ENCODE peak calls at places on chromosomes 11 and 22, in seven cellular contexts. T is colonic mucosa, D is stomach, H is pancreas, Q is GM12864, E is kidney, K is AG09309. A is an unnamed sample.

GRCh38 chr11:75319035-75319877 is 32.2 kb downstream of the ARRB1 start:
- DNase-seq in E (peak), T (peak), D (peak), K (no peak), Q (no peak), H (peak), A (no peak)

GRCh38 chr11:131301306-131301705 is 69.1 kb upstream of the NTM start:
- DNase-seq in H (no peak), Q (no peak), T (no peak), D (no peak), E (no peak), K (no peak), A (no peak)

GRCh38 chr11:119335091-119335654 is 846 bp downstream of the RNF26 start:
- DNase-seq in E (no peak), K (no peak), T (no peak), D (no peak), Q (no peak), H (no peak), A (no peak)

GRCh38 chr22:50506611-50507420 is 686 bp downstream of the LMF2 start:
- DNase-seq in Q (no peak), H (peak), D (no peak), K (no peak), E (no peak), T (no peak), A (no peak)

GRCh38 chr11:45176996-45177395 is 30.6 kb downstream of the PRDM11 start:
- DNase-seq in K (no peak), D (peak), Q (no peak), H (no peak), T (no peak), E (no peak), A (no peak)

GRCh38 chr11:59197990-59198389 is 14.7 kb downstream of the MPEG1 start:
- DNase-seq in T (no peak), D (peak), E (peak), Q (no peak), H (peak), K (peak), A (no peak)

GRCh38 chr22:18115844-18116480 is 5.4 kb downstream of the TUBA8 start:
- DNase-seq in T (no peak), E (no peak), K (no peak), Q (no peak), D (no peak), H (no peak), A (no peak)

GRCh38 chr22:38733329-38734202 is 22.2 kb downstream of the SUN2 start:
- DNase-seq in Q (no peak), K (no peak), D (peak), E (peak), H (peak), T (peak), A (no peak)

GRCh38 chr11:122025757-122026156 is 90.3 kb downstream of the BLID start:
- DNase-seq in H (no peak), K (no peak), E (no peak), D (no peak), Q (no peak), T (no peak), A (no peak)
- H3K4me3 ChIP-seq in H (no peak), K (no peak), E (no peak), D (no peak), Q (no peak), T (no peak), A (no peak)

GRCh38 chr11:112588252-112588668 is 327.6 kb upstream of the PLET1 start:
- DNase-seq in H (peak), D (peak), Q (peak), K (peak), E (peak), T (peak), A (peak)
- TF ChIP-seq CTCF in H (peak), D (peak), Q (peak), K (peak), E (peak), T (peak), A (peak)

GRCh38 chr11:128547946-128548654 is 39.3 kb downstream of the ETS1 start:
- DNase-seq in E (no peak), K (no peak), Q (no peak), T (no peak), H (no peak), D (no peak), A (no peak)

GRCh38 chr11:128550261-128550821 is 37.0 kb downstream of the ETS1 start:
- DNase-seq in E (no peak), Q (no peak), D (no peak), T (no peak), K (no peak), H (no peak), A (no peak)

GRCh38 chr11:128549256-128549944 is 38.0 kb downstream of the ETS1 start:
- DNase-seq in D (no peak), Q (no peak), T (no peak), H (peak), E (peak), K (no peak), A (no peak)

GRCh38 chr11:128550967-128551522 is 36.3 kb downstream of the ETS1 start:
- DNase-seq in D (no peak), H (no peak), K (no peak), E (no peak), T (no peak), Q (no peak), A (no peak)

GRCh38 chr11:128548655-128549255 is 38.6 kb downstream of the ETS1 start:
- DNase-seq in D (peak), H (peak), K (no peak), Q (no peak), T (peak), E (peak), A (no peak)
- H3K4me3 ChIP-seq in D (peak), H (peak), K (peak), Q (peak), T (peak), E (peak), A (peak)

GRCh38 chr22:11626422-11626773 is 3901.6 kb upstream of the OR11H1 start:
- DNase-seq in D (no peak), T (no peak), Q (no peak), H (no peak), K (no peak), E (no peak), A (no peak)
- TF ChIP-seq CTCF in D (no peak), T (no peak), Q (no peak), H (no peak), K (no peak), E (no peak), A (no peak)

DNA sequence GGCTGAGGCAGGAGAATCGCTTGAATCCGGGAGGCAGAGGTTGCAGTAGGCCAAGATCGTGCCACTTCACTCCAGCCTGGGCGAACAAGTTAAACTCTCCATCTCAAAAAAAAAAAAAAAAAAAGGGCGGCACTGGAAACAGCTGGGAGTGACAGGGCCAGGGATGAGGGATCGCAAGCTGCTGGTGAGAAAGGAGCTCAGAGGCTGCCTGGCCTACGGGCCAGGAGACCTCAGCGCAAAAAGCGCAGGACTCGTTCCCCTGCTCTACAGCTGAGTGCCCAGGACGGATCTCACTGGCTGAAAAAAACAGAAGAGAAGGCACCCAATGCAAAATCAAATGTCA is 680 bp upstream of the NUP50 start:
- DNase-seq in H (peak), K (no peak), E (no peak), D (no peak), T (no peak), Q (no peak), A (no peak)
- H3K4me3 ChIP-seq in H (peak), K (peak), E (peak), D (peak), T (peak), Q (peak), A (peak)

GRCh38 chr11:61161190-61162091 is at the start of gene VPS37C:
- DNase-seq in D (peak), Q (peak), T (peak), E (peak), K (peak), H (peak), A (peak)
- TF ChIP-seq CTCF in D (no peak), Q (no peak), T (no peak), E (no peak), K (no peak), H (peak), A (no peak)

GRCh38 chr11:65456418-65456817 is 33.8 kb downstream of the NEAT1 start:
- DNase-seq in K (no peak), E (no peak), Q (no peak), H (no peak), D (no peak), T (no peak), A (no peak)
- H3K4me3 ChIP-seq in K (no peak), E (no peak), Q (peak), H (no peak), D (no peak), T (no peak), A (peak)

DNA sequence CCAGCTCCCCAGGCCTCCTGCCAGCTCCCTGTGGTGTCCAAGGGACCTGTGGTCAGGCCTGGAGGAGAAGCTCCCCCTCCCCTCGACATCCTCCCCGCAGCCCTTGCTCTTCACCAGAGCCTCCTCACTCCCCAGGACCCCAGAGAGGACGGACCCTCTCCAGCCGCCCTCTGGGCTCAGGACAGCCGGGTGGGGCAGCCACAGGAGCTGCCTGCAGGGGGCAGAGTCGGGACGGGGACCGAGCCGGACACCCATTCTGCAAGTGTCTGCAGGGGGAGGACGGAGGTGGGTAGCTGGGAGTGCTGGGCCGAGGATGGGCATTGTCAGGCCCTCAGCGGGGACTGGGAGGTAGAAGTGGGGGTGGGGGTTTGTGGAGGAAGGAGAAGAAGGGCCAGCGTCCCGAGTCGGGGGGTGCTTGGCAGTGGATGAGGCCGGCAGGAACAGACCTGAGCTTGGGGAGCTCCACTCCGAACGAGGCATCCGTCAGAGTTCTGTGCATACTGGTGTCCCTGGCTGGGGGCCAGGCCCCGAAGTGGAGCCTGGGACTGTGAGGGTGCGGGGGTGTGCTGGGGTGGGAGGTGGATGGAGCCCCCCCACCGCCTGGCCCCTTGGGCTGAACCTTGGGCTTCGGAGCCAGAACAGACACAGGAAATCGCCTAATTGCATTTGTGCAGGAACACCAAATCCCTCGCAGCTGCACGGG is 15.2 kb downstream of the PRR33 start:
- DNase-seq in K (no peak), H (no peak), Q (no peak), D (peak), T (peak), E (peak), A (no peak)
- TF ChIP-seq CTCF in K (peak), H (peak), Q (peak), D (peak), T (peak), E (peak), A (peak)

GRCh38 chr11:35524780-35525179 is 636 bp downstream of the PAMR1 start:
- DNase-seq in D (no peak), T (no peak), Q (no peak), K (no peak), E (no peak), H (no peak), A (no peak)

GRCh38 chr11:35523351-35523768 is 2.1 kb downstream of the PAMR1 start:
- DNase-seq in H (no peak), D (no peak), K (peak), T (no peak), E (no peak), Q (no peak), A (no peak)

GRCh38 chr11:35523861-35524260 is 1.6 kb downstream of the PAMR1 start:
- DNase-seq in T (no peak), D (no peak), K (no peak), E (no peak), Q (no peak), H (no peak), A (no peak)

GRCh38 chr11:35526370-35526792 is 965 bp upstream of the PAMR1 start:
- DNase-seq in E (no peak), T (no peak), Q (no peak), H (no peak), D (no peak), K (no peak), A (peak)

GRCh38 chr11:35525501-35526175 is at the start of gene PAMR1:
- DNase-seq in T (peak), E (peak), K (no peak), D (peak), Q (no peak), H (peak), A (no peak)
- H3K4me3 ChIP-seq in T (peak), E (no peak), K (peak), D (peak), Q (no peak), H (no peak), A (peak)

DNA sequence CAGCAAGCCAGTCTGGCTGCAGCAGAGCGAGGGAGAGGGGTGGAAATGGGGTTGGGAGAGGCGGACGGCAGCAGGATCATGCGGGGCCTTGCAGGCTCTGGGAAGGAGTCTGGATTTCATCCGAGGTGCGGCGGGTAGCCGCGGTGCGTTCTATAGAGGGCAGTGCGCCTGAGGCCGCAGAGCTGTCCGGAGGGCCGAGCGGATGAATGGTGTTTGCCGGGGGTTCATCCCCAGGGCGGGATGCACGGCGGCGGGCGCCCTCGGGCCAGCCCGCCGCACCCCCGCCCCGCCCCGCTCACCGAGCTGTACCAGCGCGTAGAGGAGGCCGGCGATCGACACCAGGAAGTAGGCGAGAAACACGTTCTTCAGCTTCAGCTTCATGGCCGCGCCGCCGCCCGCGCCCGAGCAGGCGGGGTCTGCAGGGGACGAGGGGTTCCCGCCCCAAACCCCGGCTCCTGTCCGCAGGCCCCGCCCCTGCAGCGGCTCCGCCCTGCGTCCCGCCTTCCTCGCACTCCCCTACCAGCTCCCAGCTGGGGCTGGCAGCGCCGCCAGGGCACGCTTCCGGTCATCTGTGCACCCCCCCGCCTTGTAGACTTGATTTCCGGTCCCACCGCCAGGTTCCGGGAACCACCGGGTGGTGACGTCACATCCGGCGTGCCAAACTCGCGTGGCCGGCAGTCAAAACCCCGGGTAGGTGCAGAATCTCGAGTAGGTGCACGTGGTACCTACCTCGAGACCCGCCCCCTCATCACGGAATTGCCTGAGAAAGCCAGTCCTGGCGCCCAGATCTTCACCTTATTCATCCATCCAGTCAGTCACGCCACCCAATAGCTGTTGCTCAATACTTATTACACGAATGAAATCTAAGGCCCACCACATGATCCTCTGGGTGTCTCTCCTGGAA is at the start of gene B3GAT3:
- DNase-seq in T (peak), Q (peak), E (peak), D (peak), K (peak), H (peak), A (peak)
- TF ChIP-seq CTCF in T (no peak), Q (no peak), E (peak), D (peak), K (peak), H (no peak), A (no peak)